ENCODE peak calls at places on chromosome 2, in ten cellular contexts. V is activated naive CD8-positive, alpha-beta T cell treated with anti-CD3 and anti-CD28 coated beads, Interleukin-2, amount 50 U/mL, for 24 hours; H is HT1080; A is stimulated activated CD8-positive, alpha-beta memory T cell treated with anti-CD3 and anti-CD28 coated beads, Interleukin-4, amount 100 ng/mL, for 24 hours; K is stimulated activated CD4-positive, alpha-beta T cell treated with anti-CD3 and anti-CD28 coated beads, Interleukin-12 subunit alpha, Interleukin-12 subunit beta, amount 100 ng/mL, for 48 hours; L is astrocyte of the spinal cord; W is colonic mucosa; Y is trophoblast cell; U is glomerular endothelial cell; Q is endothelial cell. E is an unnamed sample.
A peak's percentile ranks its signal among the peaks of the same experiment; 100 is the strongest.

GRCh38 chr2:58237741-58238140 is 3.4 kb downstream of the FANCL start:
- DNase-seq in V (no peak), H (no peak), A (no peak), K (no peak), L (no peak), W (no peak), Y (no peak), U (no peak), Q (no peak), E (no peak)

GRCh38 chr2:18498531-18498930 is 61.9 kb downstream of the RDH14 start:
- DNase-seq in V (no peak), H (no peak), A (no peak), K (no peak), L (no peak), W (no peak), Y (no peak), U (no peak), Q (no peak), E (no peak)

GRCh38 chr2:152046940-152047339 is 51.9 kb downstream of the CACNB4 start:
- DNase-seq in V (no peak), H (no peak), A (no peak), K (no peak), L (no peak), W (no peak), Y (no peak), U (no peak), Q (no peak), E (no peak)

GRCh38 chr2:24453379-24454073 is 37.5 kb upstream of the NCOA1 start:
- DNase-seq in V (no peak), H (no peak), A (no peak), K (no peak), L (no peak), W (no peak), Y (no peak), U (no peak), Q (no peak), E (no peak)

GRCh38 chr2:9149726-9150567 is 56.7 kb upstream of the ASAP2 start:
- DNase-seq in V (no peak), H (no peak), A (no peak), K (no peak), L (no peak), W (no peak), Y (no peak), U (no peak), Q (no peak), E (no peak)

GRCh38 chr2:33529771-33530481 is 53.5 kb downstream of the RASGRP3 start:
- DNase-seq in V (no peak), H (peak; percentile 85), A (no peak), K (no peak), L (peak; percentile 89), W (no peak), Y (peak; percentile 97), U (no peak), Q (no peak), E (no peak)

GRCh38 chr2:68765739-68766377 is 31.2 kb downstream of the ARHGAP25 start:
- DNase-seq in V (no peak), H (peak; percentile 41), A (no peak), K (no peak), L (peak; percentile 12), W (peak; percentile 8), Y (no peak), U (no peak), Q (no peak), E (no peak)

GRCh38 chr2:237074211-237074993 is 11.3 kb upstream of the COPS8 start:
- DNase-seq in V (no peak), H (no peak), A (no peak), K (no peak), L (no peak), W (no peak), Y (no peak), U (no peak), Q (no peak), E (no peak)

GRCh38 chr2:207219036-207219435 is 53.3 kb upstream of the KLF7 start:
- DNase-seq in V (no peak), H (no peak), A (no peak), K (no peak), L (no peak), W (no peak), Y (no peak), U (no peak), Q (no peak), E (no peak)